ENCODE peak calls at places on chromosomes 7 and 10, in five cellular contexts. E is astrocyte of the spinal cord, G is NCI-H1092, O is ELR, S is DMS153. H is an unnamed sample.

GRCh38 chr10:44920252-44920651 is 9.1 kb downstream of the TMEM72 start:
- DNase-seq in E (no peak), G (no peak), O (no peak), S (no peak), H (no peak)

GRCh38 chr7:142689439-142690168 is 59.7 kb upstream of the PRSS1 start:
- DNase-seq in E (no peak), G (no peak), O (peak), S (no peak), H (no peak)

GRCh38 chr10:28985137-28985885 is 303.6 kb upstream of the LYZL1 start:
- DNase-seq in E (no peak), G (no peak), O (no peak), S (no peak), H (no peak)

GRCh38 chr7:33486626-33487025 is 357.3 kb downstream of the BBS9 start:
- DNase-seq in E (no peak), G (no peak), O (no peak), S (no peak), H (no peak)

GRCh38 chr7:100893910-100894763 is 1.6 kb downstream of the ACHE start:
- DNase-seq in E (no peak), G (no peak), O (no peak), S (no peak), H (no peak)

GRCh38 chr10:58513189-58514101 is 773 bp downstream of the BICC1 start:
- DNase-seq in E (peak), G (peak), O (peak), S (no peak), H (peak)

GRCh38 chr7:43656997-43657396 is 72.3 kb downstream of the COA1 start:
- DNase-seq in E (no peak), G (no peak), O (no peak), S (no peak), H (no peak)

GRCh38 chr10:101771380-101771779 is 4.5 kb downstream of the FGF8 start:
- DNase-seq in E (no peak), G (no peak), O (no peak), S (no peak), H (no peak)

GRCh38 chr7:75689246-75690099 is 49.3 kb downstream of the HIP1 start:
- DNase-seq in E (no peak), G (no peak), O (no peak), S (no peak), H (no peak)

GRCh38 chr7:47449810-47450586 is 131.9 kb downstream of the TNS3 start:
- DNase-seq in E (peak), G (no peak), O (peak), S (no peak), H (no peak)

H was measured in HT1080.